ENCODE peak calls at places on chromosomes 16 and 17, in eight cellular contexts. M is colonic mucosa, B is IMR-90, F is fibroblast of mammary gland, Q is brain microvascular endothelial cell, V is stomach, H is left ventricle myocardium inferior, D is pancreas. T is an unnamed sample.

GRCh38 chr16:3022208-3022696 is 1.5 kb downstream of the HCFC1R1 start:
- DNase-seq in M (peak; percentile 88), H (peak; percentile 88), F (peak; percentile 96), Q (peak; percentile 93), D (peak; percentile 92), V (peak; percentile 91), B (peak; percentile 95), T (peak; percentile 97)

GRCh38 chr16:85057212-85057889 is 29.8 kb downstream of the KIAA0513 start:
- DNase-seq in F (no peak), H (no peak), V (peak; percentile 42), Q (no peak), B (no peak), M (no peak), D (peak; percentile 30), T (peak; percentile 26)

GRCh38 chr16:67247698-67248400 is 568 bp upstream of the FHOD1 start:
- DNase-seq in V (no peak), H (no peak), M (no peak), D (no peak), Q (no peak), F (no peak), B (no peak), T (peak; percentile 23)

GRCh38 chr16:118857-119256 is 19.6 kb downstream of the NPRL3 start:
- DNase-seq in Q (no peak), H (no peak), B (no peak), D (no peak), F (no peak), V (no peak), M (no peak), T (no peak)

GRCh38 chr17:66548659-66549311 is 246.4 kb downstream of the PRKCA start:
- DNase-seq in V (no peak), D (no peak), M (no peak), B (no peak), H (no peak), Q (peak; percentile 14), F (peak; percentile 46), T (peak; percentile 29)

GRCh38 chr17:72715906-72716572 is 376.4 kb downstream of the SLC39A11 start:
- DNase-seq in H (no peak), F (peak; percentile 99), D (peak; percentile 26), Q (peak; percentile 94), M (no peak), V (no peak), B (peak; percentile 98), T (peak; percentile 92)

GRCh38 chr16:81545470-81546175 is 101.0 kb downstream of the CMIP start:
- DNase-seq in D (no peak), F (no peak), B (no peak), Q (no peak), H (no peak), V (no peak), M (no peak), T (no peak)

GRCh38 chr16:12639044-12639443 is 164.6 kb downstream of the CPPED1 start:
- DNase-seq in D (no peak), M (no peak), H (no peak), B (peak; percentile 39), F (peak; percentile 77), V (no peak), Q (peak; percentile 95), T (peak; percentile 19)

GRCh38 chr16:19894586-19894985 is 9.9 kb upstream of the GPRC5B start:
- DNase-seq in M (no peak), D (no peak), V (no peak), B (no peak), H (no peak), F (no peak), Q (no peak), T (no peak)

GRCh38 chr17:74417178-74418045 is 14.5 kb upstream of the GPRC5C start:
- DNase-seq in M (peak; percentile 71), H (no peak), V (peak; percentile 43), Q (peak; percentile 24), D (peak; percentile 58), B (no peak), F (peak; percentile 87), T (peak; percentile 87)

GRCh38 chr17:83071966-83072562 is 7.3 kb upstream of the METRNL start:
- DNase-seq in M (no peak), V (no peak), H (no peak), D (no peak), B (no peak), F (no peak), Q (no peak), T (no peak)

GRCh38 chr17:52841971-52842370 is 683.5 kb upstream of the CA10 start:
- DNase-seq in B (no peak), H (no peak), M (no peak), Q (no peak), D (no peak), V (no peak), F (no peak), T (no peak)

GRCh38 chr17:68694791-68695485 is 93.8 kb upstream of the FAM20A start:
- DNase-seq in V (no peak), D (no peak), Q (no peak), H (no peak), F (peak; percentile 57), M (no peak), B (no peak), T (no peak)

GRCh38 chr17:18186271-18186982 is 2.8 kb downstream of the ALKBH5 start:
- DNase-seq in B (peak; percentile 47), V (no peak), M (no peak), H (no peak), D (no peak), Q (no peak), F (peak; percentile 76), T (peak; percentile 38)

GRCh38 chr17:41785876-41786226 is 660 bp downstream of the JUP start:
- DNase-seq in H (no peak), M (peak; percentile 91), V (peak; percentile 84), Q (no peak), D (peak; percentile 74), B (no peak), F (no peak), T (peak; percentile 93)

GRCh38 chr17:83053021-83053778 is 26.2 kb upstream of the METRNL start:
- DNase-seq in H (peak; percentile 15), D (peak; percentile 45), B (peak; percentile 30), M (peak; percentile 31), V (peak; percentile 28), F (peak; percentile 55), Q (no peak), T (no peak)

GRCh38 chr16:9102379-9102778 is 10.9 kb downstream of the HAPSTR1 start:
- DNase-seq in D (no peak), V (no peak), H (no peak), B (peak; percentile 97), M (no peak), Q (peak; percentile 81), F (peak; percentile 90), T (no peak)

GRCh38 chr16:58678716-58679115 is 5.9 kb downstream of the SLC38A7 start:
- DNase-seq in D (peak; percentile 50), M (no peak), Q (no peak), H (peak; percentile 37), V (no peak), B (no peak), F (no peak), T (peak; percentile 59)

GRCh38 chr17:41404024-41404651 is 6.7 kb upstream of the KRT31 start:
- DNase-seq in V (no peak), D (no peak), H (no peak), B (peak; percentile 97), M (no peak), F (peak; percentile 97), Q (peak; percentile 91), T (peak; percentile 99)

GRCh38 chr17:45197555-45198334 is 23.9 kb upstream of the FMNL1 start:
- DNase-seq in D (peak; percentile 96), V (peak; percentile 95), M (peak; percentile 95), F (peak; percentile 83), B (peak; percentile 77), Q (peak; percentile 75), H (peak; percentile 93), T (peak; percentile 91)

DNA sequence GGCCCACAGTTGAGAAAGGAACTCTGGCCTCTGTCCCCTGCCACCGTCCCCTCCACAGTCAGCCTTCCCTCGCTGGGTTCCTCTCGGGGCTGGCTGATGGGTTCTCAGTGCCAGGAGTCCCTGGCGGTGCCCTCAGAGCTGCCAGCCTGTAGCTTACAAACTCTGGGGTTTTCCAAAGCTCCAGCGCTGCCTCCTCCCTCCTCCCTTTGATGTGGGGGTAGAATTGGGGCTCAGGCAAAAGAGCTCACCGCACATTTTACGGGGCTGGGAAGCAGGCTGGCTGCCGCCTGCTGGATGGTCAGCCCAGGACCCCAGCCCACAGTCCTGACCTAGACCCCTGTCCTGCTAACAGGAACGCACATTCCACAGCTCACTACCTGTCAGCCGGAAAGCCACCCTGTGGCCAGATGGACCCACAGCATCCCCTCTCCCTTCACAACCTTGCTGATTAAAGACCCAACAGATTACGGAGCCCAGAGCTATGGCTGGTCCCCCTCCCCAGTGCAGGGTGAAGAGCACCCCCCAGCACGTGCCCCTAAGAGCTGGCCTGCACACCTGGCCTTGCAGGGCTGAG is 6.0 kb downstream of the VASN start:
- DNase-seq in B (no peak), V (peak; percentile 53), M (no peak), D (no peak), Q (no peak), F (no peak), H (no peak), T (no peak)
- TF ChIP-seq CTCF in B (no peak), V (no peak), M (no peak), D (no peak), Q (peak; percentile 40), F (no peak), H (no peak), T (no peak)

GRCh38 chr17:14107889-14108288 is 38.6 kb downstream of the COX10 start:
- DNase-seq in H (no peak), F (no peak), B (peak; percentile 37), V (no peak), Q (no peak), D (no peak), M (no peak), T (no peak)
- TF ChIP-seq CTCF in H (no peak), F (no peak), B (no peak), V (no peak), Q (no peak), D (no peak), M (no peak), T (no peak)

DNA sequence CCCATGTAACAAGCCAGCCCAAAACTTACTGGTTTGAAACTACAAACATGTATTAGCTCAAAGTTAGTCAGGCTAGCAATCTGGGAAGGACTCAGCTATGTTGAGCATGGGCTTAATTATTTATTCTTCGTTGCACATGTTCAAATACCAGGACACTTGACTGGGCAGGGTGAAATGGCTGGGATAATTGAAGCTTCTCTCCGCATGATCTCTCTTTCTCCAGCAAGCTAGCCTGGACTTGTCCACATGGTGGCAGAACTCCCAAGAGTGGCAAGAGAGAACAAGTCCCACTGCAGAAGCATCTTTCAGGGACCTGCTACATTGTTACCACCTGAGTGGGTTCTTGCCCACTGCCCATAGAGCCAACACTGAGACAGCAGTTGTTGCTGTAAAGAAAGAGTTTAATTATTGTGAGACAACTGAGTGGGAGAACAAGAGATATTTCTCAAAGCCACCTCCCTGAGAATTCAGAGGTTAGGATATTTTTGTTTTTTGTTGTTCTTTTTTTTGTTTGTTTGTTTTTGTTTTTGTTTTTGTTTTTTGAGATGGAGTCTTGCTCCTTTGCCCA is 16.8 kb upstream of the ATF7IP2 start:
- DNase-seq in Q (no peak), F (no peak), H (no peak), M (no peak), V (no peak), B (no peak), D (no peak), T (peak; percentile 45)
- TF ChIP-seq CTCF in Q (peak; percentile 17), F (no peak), H (peak; percentile 40), M (no peak), V (no peak), B (no peak), D (no peak), T (no peak)

DNA sequence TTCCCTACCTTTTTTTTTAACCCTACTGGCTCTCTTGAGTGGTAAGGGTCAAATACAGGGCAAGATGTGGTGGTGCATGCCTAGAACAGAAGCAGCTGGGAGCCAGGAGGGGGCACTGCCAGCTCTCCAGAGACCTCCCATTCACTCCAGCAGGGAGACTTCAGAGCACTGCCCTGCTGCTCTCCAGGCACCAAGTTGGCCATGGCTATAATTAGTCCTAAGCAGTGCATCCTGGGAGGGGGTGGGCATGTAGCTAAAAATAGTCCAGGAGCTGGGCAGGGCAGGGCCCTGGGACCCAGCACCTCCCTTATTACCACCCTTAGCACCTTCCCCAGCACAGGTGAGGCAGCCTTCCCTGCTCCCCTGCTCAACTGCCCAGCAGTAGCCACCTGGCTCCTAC is 3.5 kb downstream of the CORO6 start:
- DNase-seq in D (no peak), H (no peak), V (no peak), F (peak; percentile 48), Q (no peak), M (no peak), B (peak; percentile 36), T (peak; percentile 29)
- TF ChIP-seq CTCF in D (no peak), H (peak; percentile 58), V (no peak), F (peak; percentile 26), Q (peak; percentile 57), M (no peak), B (peak; percentile 50), T (no peak)